ENCODE peak calls at places on chromosomes 5 and 9, in five cellular contexts. One of them, this sample, is unnamed.

GRCh38 chr9:112032733-112033132 is 136.1 kb downstream of the UGCG start:
- DNase-seq in lower lobe of right lung: no peak
- DNase-seq in tibial nerve: no peak
- DNase-seq in CD8-positive, alpha-beta T cell: no peak
- DNase-seq in heart right ventricle: no peak
- DNase-seq in this sample: no peak

GRCh38 chr9:10614201-10614870 is 1.5 kb upstream of the PTPRD start:
- DNase-seq in CD8-positive, alpha-beta T cell: no peak
- DNase-seq in lower lobe of right lung: no peak
- DNase-seq in tibial nerve: no peak
- DNase-seq in heart right ventricle: no peak
- DNase-seq in this sample: no peak

GRCh38 chr5:166507810-166508419 is 1783.5 kb upstream of the WWC1 start:
- DNase-seq in heart right ventricle: no peak
- DNase-seq in lower lobe of right lung: no peak
- DNase-seq in CD8-positive, alpha-beta T cell: no peak
- DNase-seq in tibial nerve: no peak
- DNase-seq in this sample: no peak

GRCh38 chr9:98129451-98129881 is 10.4 kb upstream of the TRIM14 start:
- DNase-seq in heart right ventricle: no peak
- DNase-seq in lower lobe of right lung: peak; percentile 63
- DNase-seq in tibial nerve: no peak
- DNase-seq in CD8-positive, alpha-beta T cell: no peak
- DNase-seq in this sample: no peak

GRCh38 chr5:7795311-7795710 is 55.6 kb downstream of the CFAP90 start:
- DNase-seq in tibial nerve: no peak
- DNase-seq in heart right ventricle: no peak
- DNase-seq in lower lobe of right lung: no peak
- DNase-seq in CD8-positive, alpha-beta T cell: no peak
- DNase-seq in this sample: no peak

GRCh38 chr9:35051069-35051967 is 21.1 kb downstream of the VCP start:
- DNase-seq in lower lobe of right lung: no peak
- DNase-seq in heart right ventricle: no peak
- DNase-seq in CD8-positive, alpha-beta T cell: peak; percentile 33
- DNase-seq in tibial nerve: no peak
- DNase-seq in this sample: peak; percentile 25

GRCh38 chr5:160370713-160371034 is 248 bp upstream of the C1QTNF2 start:
- DNase-seq in CD8-positive, alpha-beta T cell: no peak
- DNase-seq in lower lobe of right lung: no peak
- DNase-seq in tibial nerve: no peak
- DNase-seq in heart right ventricle: no peak
- DNase-seq in this sample: no peak

GRCh38 chr9:34961574-34962480 is 3.7 kb downstream of the PHF24 start:
- DNase-seq in CD8-positive, alpha-beta T cell: no peak
- DNase-seq in tibial nerve: no peak
- DNase-seq in heart right ventricle: no peak
- DNase-seq in lower lobe of right lung: no peak
- DNase-seq in this sample: no peak

GRCh38 chr5:100175346-100175745 is 359.8 kb upstream of the FAM174A start:
- DNase-seq in tibial nerve: no peak
- DNase-seq in lower lobe of right lung: no peak
- DNase-seq in CD8-positive, alpha-beta T cell: no peak
- DNase-seq in heart right ventricle: no peak
- DNase-seq in this sample: no peak

GRCh38 chr5:181063514-181063913 is 23.4 kb downstream of the BTNL9 start:
- DNase-seq in tibial nerve: no peak
- DNase-seq in heart right ventricle: no peak
- DNase-seq in CD8-positive, alpha-beta T cell: no peak
- DNase-seq in lower lobe of right lung: no peak
- DNase-seq in this sample: no peak

GRCh38 chr5:178108966-178109365 is 4.4 kb upstream of the N4BP3 start:
- DNase-seq in CD8-positive, alpha-beta T cell: no peak
- DNase-seq in heart right ventricle: no peak
- DNase-seq in lower lobe of right lung: peak; percentile 69
- DNase-seq in tibial nerve: no peak
- DNase-seq in this sample: no peak

GRCh38 chr5:72107874-72108199 is 562 bp downstream of the MAP1B start:
- DNase-seq in CD8-positive, alpha-beta T cell: no peak
- DNase-seq in heart right ventricle: no peak
- DNase-seq in lower lobe of right lung: no peak
- DNase-seq in tibial nerve: no peak
- DNase-seq in this sample: no peak

GRCh38 chr9:114434878-114435311 is 47.1 kb upstream of the AKNA start:
- DNase-seq in CD8-positive, alpha-beta T cell: no peak
- DNase-seq in tibial nerve: no peak
- DNase-seq in lower lobe of right lung: no peak
- DNase-seq in heart right ventricle: no peak
- DNase-seq in this sample: peak; percentile 18

GRCh38 chr5:36418172-36418979 is 116.7 kb upstream of the RANBP3L start:
- DNase-seq in lower lobe of right lung: no peak
- DNase-seq in heart right ventricle: no peak
- DNase-seq in tibial nerve: no peak
- DNase-seq in CD8-positive, alpha-beta T cell: no peak
- DNase-seq in this sample: no peak

GRCh38 chr5:171315925-171316257 is 6.8 kb downstream of the TLX3 start:
- DNase-seq in CD8-positive, alpha-beta T cell: no peak
- DNase-seq in tibial nerve: no peak
- DNase-seq in heart right ventricle: no peak
- DNase-seq in lower lobe of right lung: no peak
- DNase-seq in this sample: no peak

GRCh38 chr5:171315386-171315891 is 6.4 kb downstream of the TLX3 start:
- DNase-seq in heart right ventricle: no peak
- DNase-seq in lower lobe of right lung: no peak
- DNase-seq in tibial nerve: no peak
- DNase-seq in CD8-positive, alpha-beta T cell: no peak
- DNase-seq in this sample: no peak

GRCh38 chr5:171316258-171317121 is 7.4 kb downstream of the TLX3 start:
- DNase-seq in heart right ventricle: no peak
- DNase-seq in lower lobe of right lung: no peak
- DNase-seq in CD8-positive, alpha-beta T cell: no peak
- DNase-seq in tibial nerve: no peak
- DNase-seq in this sample: no peak

GRCh38 chr5:171313481-171314206 is 4.6 kb downstream of the TLX3 start:
- DNase-seq in lower lobe of right lung: no peak
- DNase-seq in heart right ventricle: no peak
- DNase-seq in CD8-positive, alpha-beta T cell: no peak
- DNase-seq in tibial nerve: no peak
- DNase-seq in this sample: no peak

DNA sequence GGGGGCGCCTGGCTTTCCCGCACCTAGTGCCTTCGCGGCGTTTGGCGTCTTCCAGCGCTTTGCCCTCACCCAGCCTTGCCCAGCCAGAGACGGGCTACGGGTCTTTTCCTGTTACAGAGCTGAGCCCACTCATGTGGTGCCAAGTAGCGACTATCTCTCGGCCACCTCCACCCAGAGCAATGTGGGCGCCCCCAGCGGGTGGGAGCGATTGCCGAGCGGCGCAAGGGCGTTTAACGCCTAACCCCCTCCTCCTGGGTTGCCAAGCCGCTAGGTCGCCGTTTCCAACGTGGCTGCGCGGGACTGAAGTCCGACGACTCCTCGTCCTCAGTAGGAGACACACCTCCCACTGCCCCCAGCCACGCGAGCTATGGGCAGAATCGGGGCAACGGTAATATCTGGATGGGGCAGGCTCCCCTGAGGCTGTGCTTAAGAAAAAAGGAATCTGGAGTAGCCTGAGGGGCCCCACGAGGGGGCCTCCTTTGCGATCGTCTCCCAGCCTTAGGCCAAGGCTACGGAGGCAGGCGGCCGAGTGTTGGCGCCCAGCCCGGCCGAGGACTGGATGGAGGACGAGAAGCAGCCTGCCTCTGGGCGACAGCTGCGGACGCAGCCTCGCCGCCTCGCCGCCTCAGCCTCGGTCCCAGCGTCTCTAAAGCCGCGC is 5.8 kb downstream of the TLX3 start:
- DNase-seq in heart right ventricle: peak; percentile 58
- DNase-seq in CD8-positive, alpha-beta T cell: no peak
- DNase-seq in lower lobe of right lung: no peak
- DNase-seq in tibial nerve: no peak
- DNase-seq in this sample: no peak
- H3K27ac ChIP-seq in heart right ventricle: no peak overlapping the region
- H3K27ac ChIP-seq in CD8-positive, alpha-beta T cell: no peak overlapping the region
- H3K27ac ChIP-seq in lower lobe of right lung: no peak overlapping the region
- H3K27ac ChIP-seq in tibial nerve: no peak overlapping the region
- H3K27ac ChIP-seq in this sample: no peak overlapping the region

GRCh38 chr9:121748080-121748479 is 96.6 kb downstream of the DAB2IP start:
- DNase-seq in CD8-positive, alpha-beta T cell: no peak
- DNase-seq in tibial nerve: no peak
- DNase-seq in lower lobe of right lung: no peak
- DNase-seq in heart right ventricle: no peak
- DNase-seq in this sample: no peak

GRCh38 chr9:121749614-121750013 is 98.2 kb downstream of the DAB2IP start:
- DNase-seq in heart right ventricle: no peak
- DNase-seq in CD8-positive, alpha-beta T cell: no peak
- DNase-seq in lower lobe of right lung: no peak
- DNase-seq in tibial nerve: no peak
- DNase-seq in this sample: no peak

GRCh38 chr9:121750715-121751623 is 99.5 kb downstream of the DAB2IP start:
- DNase-seq in lower lobe of right lung: no peak
- DNase-seq in heart right ventricle: no peak
- DNase-seq in CD8-positive, alpha-beta T cell: no peak
- DNase-seq in tibial nerve: no peak
- DNase-seq in this sample: no peak

GRCh38 chr9:121750259-121750714 is 98.9 kb downstream of the DAB2IP start:
- DNase-seq in CD8-positive, alpha-beta T cell: no peak
- DNase-seq in lower lobe of right lung: no peak
- DNase-seq in tibial nerve: no peak
- DNase-seq in heart right ventricle: no peak
- DNase-seq in this sample: no peak

GRCh38 chr9:121748727-121749546 is 97.5 kb downstream of the DAB2IP start:
- DNase-seq in heart right ventricle: peak; percentile 80
- DNase-seq in lower lobe of right lung: no peak
- DNase-seq in tibial nerve: no peak
- DNase-seq in CD8-positive, alpha-beta T cell: no peak
- DNase-seq in this sample: no peak
- H3K27ac ChIP-seq in heart right ventricle: peak overlapping the region; percentile 76
- H3K27ac ChIP-seq in lower lobe of right lung: peak overlapping the region; percentile 7
- H3K27ac ChIP-seq in tibial nerve: peak overlapping the region; percentile 95
- H3K27ac ChIP-seq in CD8-positive, alpha-beta T cell: no peak overlapping the region
- H3K27ac ChIP-seq in this sample: no peak overlapping the region

GRCh38 chr9:130699047-130699446 is 5.5 kb downstream of the EXOSC2 start:
- DNase-seq in lower lobe of right lung: no peak
- DNase-seq in CD8-positive, alpha-beta T cell: no peak
- DNase-seq in heart right ventricle: no peak
- DNase-seq in tibial nerve: no peak
- DNase-seq in this sample: no peak

GRCh38 chr9:130696139-130696650 is 2.6 kb downstream of the EXOSC2 start:
- DNase-seq in lower lobe of right lung: peak; percentile 9
- DNase-seq in heart right ventricle: no peak
- DNase-seq in tibial nerve: no peak
- DNase-seq in CD8-positive, alpha-beta T cell: no peak
- DNase-seq in this sample: no peak

GRCh38 chr9:130701059-130702022 is 7.8 kb downstream of the EXOSC2 start:
- DNase-seq in lower lobe of right lung: peak; percentile 76
- DNase-seq in tibial nerve: peak; percentile 60
- DNase-seq in CD8-positive, alpha-beta T cell: peak; percentile 55
- DNase-seq in heart right ventricle: peak; percentile 77
- DNase-seq in this sample: no peak

GRCh38 chr9:130696996-130697395 is 3.4 kb downstream of the EXOSC2 start:
- DNase-seq in CD8-positive, alpha-beta T cell: no peak
- DNase-seq in heart right ventricle: no peak
- DNase-seq in tibial nerve: no peak
- DNase-seq in lower lobe of right lung: no peak
- DNase-seq in this sample: no peak

DNA sequence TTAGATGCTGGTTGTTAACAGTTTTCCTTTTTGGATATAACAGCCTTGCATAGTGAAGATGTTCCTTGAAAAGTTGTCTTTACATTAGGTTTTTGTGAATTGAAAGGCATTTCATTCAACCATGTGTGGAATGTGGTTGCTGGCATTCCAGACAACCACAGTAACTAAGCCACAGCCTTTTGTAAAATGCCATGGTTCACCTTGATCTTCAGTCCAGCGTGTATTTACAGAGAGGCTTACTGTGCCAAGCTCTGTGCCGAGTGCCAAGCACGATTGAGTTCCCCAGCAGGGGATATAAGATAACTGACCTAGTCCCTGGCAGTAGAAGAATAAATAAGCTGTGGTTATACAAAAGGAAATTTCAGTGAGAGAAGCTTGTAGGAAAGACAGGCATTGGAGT is 4.9 kb downstream of the EXOSC2 start:
- DNase-seq in tibial nerve: no peak
- DNase-seq in heart right ventricle: no peak
- DNase-seq in lower lobe of right lung: peak; percentile 2
- DNase-seq in CD8-positive, alpha-beta T cell: no peak
- DNase-seq in this sample: no peak
- H3K27ac ChIP-seq in tibial nerve: no peak overlapping the region
- H3K27ac ChIP-seq in heart right ventricle: no peak overlapping the region
- H3K27ac ChIP-seq in lower lobe of right lung: no peak overlapping the region
- H3K27ac ChIP-seq in CD8-positive, alpha-beta T cell: no peak overlapping the region
- H3K27ac ChIP-seq in this sample: no peak overlapping the region

GRCh38 chr5:97181856-97182545 is 1.0 kb downstream of the RIOK2 start:
- DNase-seq in heart right ventricle: no peak
- DNase-seq in lower lobe of right lung: no peak
- DNase-seq in CD8-positive, alpha-beta T cell: no peak
- DNase-seq in tibial nerve: no peak
- DNase-seq in this sample: no peak
- H3K27ac ChIP-seq in heart right ventricle: peak overlapping the region; percentile 94
- H3K27ac ChIP-seq in lower lobe of right lung: peak overlapping the region; percentile 90
- H3K27ac ChIP-seq in CD8-positive, alpha-beta T cell: no peak overlapping the region
- H3K27ac ChIP-seq in tibial nerve: peak overlapping the region; percentile 88
- H3K27ac ChIP-seq in this sample: peak overlapping the region; percentile 96

GRCh38 chr9:87515086-87515485 is 17.4 kb downstream of the DAPK1 start:
- DNase-seq in tibial nerve: no peak
- DNase-seq in heart right ventricle: no peak
- DNase-seq in CD8-positive, alpha-beta T cell: no peak
- DNase-seq in lower lobe of right lung: no peak
- DNase-seq in this sample: no peak
- H3K27ac ChIP-seq in tibial nerve: no peak overlapping the region
- H3K27ac ChIP-seq in heart right ventricle: no peak overlapping the region
- H3K27ac ChIP-seq in CD8-positive, alpha-beta T cell: no peak overlapping the region
- H3K27ac ChIP-seq in lower lobe of right lung: peak overlapping the region; percentile 64
- H3K27ac ChIP-seq in this sample: no peak overlapping the region

GRCh38 chr5:35303152-35303551 is 72.9 kb upstream of the PRLR start:
- DNase-seq in CD8-positive, alpha-beta T cell: no peak
- DNase-seq in lower lobe of right lung: no peak
- DNase-seq in heart right ventricle: no peak
- DNase-seq in tibial nerve: no peak
- DNase-seq in this sample: no peak
- H3K27ac ChIP-seq in CD8-positive, alpha-beta T cell: no peak overlapping the region
- H3K27ac ChIP-seq in lower lobe of right lung: no peak overlapping the region
- H3K27ac ChIP-seq in heart right ventricle: no peak overlapping the region
- H3K27ac ChIP-seq in tibial nerve: no peak overlapping the region
- H3K27ac ChIP-seq in this sample: no peak overlapping the region